ENCODE peak calls at places on chromosomes 2 and 18, in ten cellular contexts. One of them, this sample, is unnamed.

GRCh38 chr2:191863988-191864387 is 17.1 kb upstream of the CAVIN2 start:
- DNase-seq in left ventricle myocardium inferior: no peak
- DNase-seq in HCT116: no peak
- DNase-seq in mesendoderm: no peak
- DNase-seq in endothelial cell of umbilical vein: peak
- DNase-seq in fibroblast of the aortic adventitia: peak
- DNase-seq in bronchial epithelial cell: no peak
- DNase-seq in lower lobe of right lung: no peak
- DNase-seq in cardiac muscle cell: peak
- DNase-seq in AG09309: no peak
- DNase-seq in this sample: peak

GRCh38 chr2:42077343-42077742 is 29.5 kb downstream of the PKDCC start:
- DNase-seq in AG09309: no peak
- DNase-seq in lower lobe of right lung: no peak
- DNase-seq in fibroblast of the aortic adventitia: no peak
- DNase-seq in endothelial cell of umbilical vein: no peak
- DNase-seq in left ventricle myocardium inferior: no peak
- DNase-seq in bronchial epithelial cell: no peak
- DNase-seq in mesendoderm: no peak
- DNase-seq in HCT116: no peak
- DNase-seq in cardiac muscle cell: no peak
- DNase-seq in this sample: no peak

GRCh38 chr2:240885980-240886565 is 9.9 kb downstream of the MAB21L4 start:
- DNase-seq in AG09309: no peak
- DNase-seq in lower lobe of right lung: peak
- DNase-seq in HCT116: no peak
- DNase-seq in fibroblast of the aortic adventitia: no peak
- DNase-seq in bronchial epithelial cell: no peak
- DNase-seq in cardiac muscle cell: no peak
- DNase-seq in endothelial cell of umbilical vein: no peak
- DNase-seq in left ventricle myocardium inferior: peak
- DNase-seq in mesendoderm: no peak
- DNase-seq in this sample: no peak

GRCh38 chr2:73907840-73908452 is 15.1 kb downstream of the ACTG2 start:
- DNase-seq in endothelial cell of umbilical vein: no peak
- DNase-seq in fibroblast of the aortic adventitia: peak
- DNase-seq in bronchial epithelial cell: peak
- DNase-seq in lower lobe of right lung: no peak
- DNase-seq in mesendoderm: peak
- DNase-seq in AG09309: peak
- DNase-seq in cardiac muscle cell: peak
- DNase-seq in HCT116: no peak
- DNase-seq in left ventricle myocardium inferior: no peak
- DNase-seq in this sample: peak

GRCh38 chr2:85604568-85605339 is 2.3 kb upstream of the TMEM150A start:
- DNase-seq in left ventricle myocardium inferior: no peak
- DNase-seq in mesendoderm: no peak
- DNase-seq in cardiac muscle cell: peak
- DNase-seq in endothelial cell of umbilical vein: no peak
- DNase-seq in bronchial epithelial cell: peak
- DNase-seq in fibroblast of the aortic adventitia: peak
- DNase-seq in AG09309: no peak
- DNase-seq in lower lobe of right lung: no peak
- DNase-seq in HCT116: no peak
- DNase-seq in this sample: no peak

GRCh38 chr2:26086155-26086634 is 52.3 kb downstream of the RAB10 start:
- DNase-seq in endothelial cell of umbilical vein: peak
- DNase-seq in bronchial epithelial cell: peak
- DNase-seq in AG09309: peak
- DNase-seq in left ventricle myocardium inferior: no peak
- DNase-seq in fibroblast of the aortic adventitia: peak
- DNase-seq in mesendoderm: no peak
- DNase-seq in lower lobe of right lung: no peak
- DNase-seq in HCT116: peak
- DNase-seq in cardiac muscle cell: peak
- DNase-seq in this sample: peak

GRCh38 chr2:24238158-24238557 is 63.3 kb downstream of the FAM228A start:
- DNase-seq in bronchial epithelial cell: no peak
- DNase-seq in cardiac muscle cell: no peak
- DNase-seq in lower lobe of right lung: no peak
- DNase-seq in mesendoderm: peak
- DNase-seq in AG09309: no peak
- DNase-seq in fibroblast of the aortic adventitia: no peak
- DNase-seq in HCT116: no peak
- DNase-seq in left ventricle myocardium inferior: no peak
- DNase-seq in endothelial cell of umbilical vein: peak
- DNase-seq in this sample: no peak

GRCh38 chr18:40006553-40007073 is 1948.4 kb upstream of the PIK3C3 start:
- DNase-seq in cardiac muscle cell: no peak
- DNase-seq in fibroblast of the aortic adventitia: no peak
- DNase-seq in mesendoderm: peak
- DNase-seq in endothelial cell of umbilical vein: no peak
- DNase-seq in AG09309: no peak
- DNase-seq in lower lobe of right lung: no peak
- DNase-seq in left ventricle myocardium inferior: no peak
- DNase-seq in HCT116: no peak
- DNase-seq in bronchial epithelial cell: no peak
- DNase-seq in this sample: no peak

GRCh38 chr2:199717587-199717907 is 133.4 kb downstream of the FTCDNL1 start:
- DNase-seq in fibroblast of the aortic adventitia: no peak
- DNase-seq in HCT116: no peak
- DNase-seq in left ventricle myocardium inferior: no peak
- DNase-seq in cardiac muscle cell: no peak
- DNase-seq in bronchial epithelial cell: no peak
- DNase-seq in AG09309: no peak
- DNase-seq in mesendoderm: no peak
- DNase-seq in endothelial cell of umbilical vein: no peak
- DNase-seq in lower lobe of right lung: no peak
- DNase-seq in this sample: no peak

GRCh38 chr2:199713746-199714145 is 137.2 kb downstream of the FTCDNL1 start:
- DNase-seq in bronchial epithelial cell: no peak
- DNase-seq in fibroblast of the aortic adventitia: no peak
- DNase-seq in left ventricle myocardium inferior: no peak
- DNase-seq in cardiac muscle cell: no peak
- DNase-seq in AG09309: no peak
- DNase-seq in lower lobe of right lung: no peak
- DNase-seq in mesendoderm: no peak
- DNase-seq in endothelial cell of umbilical vein: no peak
- DNase-seq in HCT116: no peak
- DNase-seq in this sample: no peak

GRCh38 chr2:199718074-199718473 is 132.9 kb downstream of the FTCDNL1 start:
- DNase-seq in mesendoderm: no peak
- DNase-seq in lower lobe of right lung: no peak
- DNase-seq in bronchial epithelial cell: no peak
- DNase-seq in left ventricle myocardium inferior: no peak
- DNase-seq in HCT116: no peak
- DNase-seq in endothelial cell of umbilical vein: no peak
- DNase-seq in AG09309: no peak
- DNase-seq in fibroblast of the aortic adventitia: no peak
- DNase-seq in cardiac muscle cell: no peak
- DNase-seq in this sample: no peak

DNA sequence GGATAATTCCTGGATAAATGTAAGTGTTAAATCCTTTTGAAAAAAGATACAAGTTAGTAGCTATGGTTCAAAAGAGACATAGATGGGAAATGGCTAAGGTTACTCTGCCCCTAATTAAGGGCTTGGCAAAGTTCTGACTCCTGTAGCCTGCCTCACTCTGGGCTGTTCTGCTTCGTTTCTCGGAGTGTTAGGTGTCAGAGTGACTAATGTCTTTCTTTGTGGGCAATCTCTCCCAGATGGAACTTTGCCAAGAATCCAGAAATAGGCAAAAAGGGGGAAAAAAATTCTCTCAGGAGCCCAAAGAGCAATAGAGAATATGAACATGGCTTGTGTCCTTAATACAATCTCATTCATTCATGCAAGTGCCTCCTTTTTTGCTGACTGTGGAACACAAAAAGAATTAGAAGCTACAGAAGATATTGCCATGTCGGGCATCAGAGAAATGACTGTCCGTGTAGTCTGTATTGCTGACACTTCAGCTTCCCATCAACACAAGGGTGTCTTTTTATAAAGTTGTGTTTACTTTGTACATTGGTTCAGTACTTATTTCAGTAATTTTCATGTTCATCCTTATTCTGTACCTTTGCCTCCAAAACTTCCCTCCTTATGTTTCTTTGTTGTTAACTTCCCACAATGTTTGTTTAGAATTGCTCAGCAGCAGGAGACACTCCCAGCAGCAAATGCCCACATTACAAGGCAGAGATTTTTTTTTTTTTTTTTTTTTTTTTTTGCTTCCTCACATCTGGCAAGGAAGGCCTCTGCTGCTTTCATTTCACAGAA is 134.0 kb downstream of the FTCDNL1 start:
- DNase-seq in cardiac muscle cell: no peak
- DNase-seq in fibroblast of the aortic adventitia: no peak
- DNase-seq in bronchial epithelial cell: peak
- DNase-seq in left ventricle myocardium inferior: no peak
- DNase-seq in HCT116: no peak
- DNase-seq in AG09309: no peak
- DNase-seq in endothelial cell of umbilical vein: no peak
- DNase-seq in lower lobe of right lung: no peak
- DNase-seq in mesendoderm: no peak
- DNase-seq in this sample: no peak
- H3K4me3 ChIP-seq in cardiac muscle cell: no peak
- H3K4me3 ChIP-seq in fibroblast of the aortic adventitia: no peak
- H3K4me3 ChIP-seq in bronchial epithelial cell: no peak
- H3K4me3 ChIP-seq in left ventricle myocardium inferior: no peak
- H3K4me3 ChIP-seq in HCT116: no peak
- H3K4me3 ChIP-seq in AG09309: no peak
- H3K4me3 ChIP-seq in endothelial cell of umbilical vein: no peak
- H3K4me3 ChIP-seq in lower lobe of right lung: no peak
- H3K4me3 ChIP-seq in mesendoderm: no peak
- H3K4me3 ChIP-seq in this sample: no peak

GRCh38 chr2:105919191-105919811 is 174.6 kb downstream of the NCK2 start:
- DNase-seq in HCT116: peak
- DNase-seq in mesendoderm: no peak
- DNase-seq in fibroblast of the aortic adventitia: no peak
- DNase-seq in cardiac muscle cell: peak
- DNase-seq in left ventricle myocardium inferior: peak
- DNase-seq in bronchial epithelial cell: peak
- DNase-seq in endothelial cell of umbilical vein: no peak
- DNase-seq in AG09309: no peak
- DNase-seq in lower lobe of right lung: no peak
- DNase-seq in this sample: no peak

GRCh38 chr2:105915005-105915558 is 170.4 kb downstream of the NCK2 start:
- DNase-seq in HCT116: no peak
- DNase-seq in AG09309: no peak
- DNase-seq in cardiac muscle cell: no peak
- DNase-seq in endothelial cell of umbilical vein: no peak
- DNase-seq in bronchial epithelial cell: no peak
- DNase-seq in mesendoderm: no peak
- DNase-seq in fibroblast of the aortic adventitia: no peak
- DNase-seq in left ventricle myocardium inferior: no peak
- DNase-seq in lower lobe of right lung: no peak
- DNase-seq in this sample: no peak

GRCh38 chr2:105919826-105920225 is 175.1 kb downstream of the NCK2 start:
- DNase-seq in fibroblast of the aortic adventitia: peak
- DNase-seq in mesendoderm: peak
- DNase-seq in AG09309: peak
- DNase-seq in lower lobe of right lung: no peak
- DNase-seq in left ventricle myocardium inferior: no peak
- DNase-seq in HCT116: peak
- DNase-seq in endothelial cell of umbilical vein: peak
- DNase-seq in cardiac muscle cell: peak
- DNase-seq in bronchial epithelial cell: peak
- DNase-seq in this sample: peak

GRCh38 chr2:105917216-105917615 is 172.5 kb downstream of the NCK2 start:
- DNase-seq in AG09309: no peak
- DNase-seq in cardiac muscle cell: peak
- DNase-seq in fibroblast of the aortic adventitia: no peak
- DNase-seq in mesendoderm: no peak
- DNase-seq in lower lobe of right lung: no peak
- DNase-seq in left ventricle myocardium inferior: no peak
- DNase-seq in HCT116: no peak
- DNase-seq in endothelial cell of umbilical vein: no peak
- DNase-seq in bronchial epithelial cell: no peak
- DNase-seq in this sample: no peak

DNA sequence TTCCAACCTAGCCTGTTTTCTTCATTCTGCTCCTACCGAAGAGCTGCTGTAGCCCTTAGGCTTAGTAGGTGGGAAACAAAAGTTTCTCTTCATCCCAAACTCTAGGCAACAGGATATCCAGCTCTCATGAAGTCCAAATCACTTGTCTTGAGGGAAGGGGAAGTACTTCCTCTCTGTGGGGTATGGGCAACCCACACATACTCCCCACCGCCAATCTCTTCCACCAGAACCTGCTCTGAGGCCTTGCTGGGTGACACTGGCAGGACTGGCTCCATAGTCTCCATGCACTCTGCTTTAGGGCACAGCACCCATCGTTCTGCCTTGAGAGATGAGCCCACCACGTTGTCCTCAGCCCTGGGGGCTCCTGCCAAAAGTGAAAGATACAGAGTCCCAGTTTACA is 173.0 kb downstream of the NCK2 start:
- DNase-seq in HCT116: no peak
- DNase-seq in lower lobe of right lung: no peak
- DNase-seq in bronchial epithelial cell: no peak
- DNase-seq in mesendoderm: no peak
- DNase-seq in AG09309: no peak
- DNase-seq in fibroblast of the aortic adventitia: no peak
- DNase-seq in cardiac muscle cell: no peak
- DNase-seq in left ventricle myocardium inferior: no peak
- DNase-seq in endothelial cell of umbilical vein: no peak
- DNase-seq in this sample: no peak
- H3K4me3 ChIP-seq in HCT116: no peak
- H3K4me3 ChIP-seq in lower lobe of right lung: no peak
- H3K4me3 ChIP-seq in bronchial epithelial cell: no peak
- H3K4me3 ChIP-seq in mesendoderm: no peak
- H3K4me3 ChIP-seq in AG09309: no peak
- H3K4me3 ChIP-seq in fibroblast of the aortic adventitia: no peak
- H3K4me3 ChIP-seq in cardiac muscle cell: no peak
- H3K4me3 ChIP-seq in left ventricle myocardium inferior: no peak
- H3K4me3 ChIP-seq in endothelial cell of umbilical vein: no peak
- H3K4me3 ChIP-seq in this sample: no peak

DNA sequence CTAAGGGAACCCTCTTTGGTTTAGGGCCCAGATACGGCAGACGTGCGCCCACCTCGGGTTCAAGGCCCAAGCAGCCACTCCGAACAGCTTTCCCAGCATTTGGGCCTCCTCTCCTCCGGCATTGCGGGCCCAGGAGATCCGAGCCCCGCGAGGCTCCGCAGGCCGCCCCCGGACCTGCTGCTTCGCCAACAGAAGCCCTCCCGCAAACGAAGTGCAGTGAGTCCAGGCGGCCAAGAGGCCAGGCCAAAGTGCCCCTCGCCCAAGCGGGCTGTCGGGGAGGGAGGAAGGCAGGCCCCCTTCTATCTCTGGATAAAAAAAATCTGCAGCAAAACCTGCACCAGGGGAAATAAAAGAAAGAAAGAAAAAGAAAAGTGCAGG is 6.0 kb downstream of the EN1 start:
- DNase-seq in HCT116: no peak
- DNase-seq in endothelial cell of umbilical vein: no peak
- DNase-seq in cardiac muscle cell: no peak
- DNase-seq in mesendoderm: no peak
- DNase-seq in bronchial epithelial cell: no peak
- DNase-seq in fibroblast of the aortic adventitia: no peak
- DNase-seq in AG09309: no peak
- DNase-seq in left ventricle myocardium inferior: no peak
- DNase-seq in lower lobe of right lung: no peak
- DNase-seq in this sample: no peak
- H3K4me3 ChIP-seq in HCT116: no peak
- H3K4me3 ChIP-seq in endothelial cell of umbilical vein: no peak
- H3K4me3 ChIP-seq in cardiac muscle cell: no peak
- H3K4me3 ChIP-seq in mesendoderm: no peak
- H3K4me3 ChIP-seq in bronchial epithelial cell: no peak
- H3K4me3 ChIP-seq in fibroblast of the aortic adventitia: peak
- H3K4me3 ChIP-seq in AG09309: no peak
- H3K4me3 ChIP-seq in left ventricle myocardium inferior: peak
- H3K4me3 ChIP-seq in lower lobe of right lung: no peak
- H3K4me3 ChIP-seq in this sample: no peak

DNA sequence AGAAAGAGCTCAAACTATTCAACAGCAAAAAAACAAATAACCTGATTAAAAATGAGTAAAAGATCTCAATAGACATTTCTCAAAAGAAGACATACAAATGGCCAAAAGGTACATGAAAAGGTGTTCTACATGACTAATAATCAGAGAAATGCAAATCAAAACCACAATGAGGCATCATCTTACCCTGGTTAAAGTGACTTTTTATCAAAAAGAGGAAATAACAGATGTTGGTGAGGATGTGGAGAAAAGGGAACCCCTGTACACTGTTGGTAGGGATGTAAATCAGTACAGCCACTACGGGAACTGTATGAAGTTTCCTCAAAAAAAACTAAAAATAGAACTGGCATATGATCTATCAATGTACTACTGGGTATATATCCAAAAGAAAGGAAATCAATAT is 39.8 kb upstream of the TMEM163 start:
- DNase-seq in bronchial epithelial cell: peak
- DNase-seq in mesendoderm: no peak
- DNase-seq in left ventricle myocardium inferior: no peak
- DNase-seq in fibroblast of the aortic adventitia: no peak
- DNase-seq in HCT116: no peak
- DNase-seq in AG09309: no peak
- DNase-seq in cardiac muscle cell: no peak
- DNase-seq in endothelial cell of umbilical vein: no peak
- DNase-seq in lower lobe of right lung: no peak
- DNase-seq in this sample: no peak
- H3K4me3 ChIP-seq in bronchial epithelial cell: no peak
- H3K4me3 ChIP-seq in mesendoderm: no peak
- H3K4me3 ChIP-seq in left ventricle myocardium inferior: no peak
- H3K4me3 ChIP-seq in fibroblast of the aortic adventitia: no peak
- H3K4me3 ChIP-seq in HCT116: no peak
- H3K4me3 ChIP-seq in AG09309: no peak
- H3K4me3 ChIP-seq in cardiac muscle cell: no peak
- H3K4me3 ChIP-seq in endothelial cell of umbilical vein: no peak
- H3K4me3 ChIP-seq in lower lobe of right lung: no peak
- H3K4me3 ChIP-seq in this sample: no peak

This sample was measured in foreskin fibroblast.